ENCODE peak calls at places on chromosomes 11 and 22, in seven cellular contexts. One of them, this sample, is unnamed.

GRCh38 chr11:122365545-122366380 is 249.7 kb upstream of the BLID start:
- DNase-seq in Caco-2: no peak
- DNase-seq in lower leg skin: no peak
- DNase-seq in OCI-LY7: no peak
- DNase-seq in fibroblast of lung: no peak
- DNase-seq in epithelial cell of esophagus: no peak
- DNase-seq in cardiac fibroblast: peak
- DNase-seq in this sample: no peak

GRCh38 chr11:46253258-46254134 is 24.0 kb upstream of the CREB3L1 start:
- DNase-seq in epithelial cell of esophagus: no peak
- DNase-seq in cardiac fibroblast: no peak
- DNase-seq in lower leg skin: no peak
- DNase-seq in fibroblast of lung: no peak
- DNase-seq in Caco-2: no peak
- DNase-seq in OCI-LY7: no peak
- DNase-seq in this sample: no peak

GRCh38 chr11:11842426-11843008 is 745 bp downstream of the USP47 start:
- DNase-seq in cardiac fibroblast: peak
- DNase-seq in OCI-LY7: peak
- DNase-seq in lower leg skin: peak
- DNase-seq in epithelial cell of esophagus: peak
- DNase-seq in fibroblast of lung: peak
- DNase-seq in Caco-2: peak
- DNase-seq in this sample: peak

GRCh38 chr22:48745842-48746788 is 1081.6 kb downstream of the BRD1 start:
- DNase-seq in cardiac fibroblast: no peak
- DNase-seq in Caco-2: no peak
- DNase-seq in epithelial cell of esophagus: no peak
- DNase-seq in OCI-LY7: no peak
- DNase-seq in lower leg skin: peak
- DNase-seq in fibroblast of lung: no peak
- DNase-seq in this sample: no peak

GRCh38 chr11:113546757-113547507 is 71.7 kb upstream of the DRD2 start:
- DNase-seq in cardiac fibroblast: peak
- DNase-seq in fibroblast of lung: peak
- DNase-seq in Caco-2: no peak
- DNase-seq in epithelial cell of esophagus: peak
- DNase-seq in OCI-LY7: no peak
- DNase-seq in lower leg skin: no peak
- DNase-seq in this sample: no peak

GRCh38 chr11:126341760-126342161 is 13.7 kb upstream of the ST3GAL4 start:
- DNase-seq in Caco-2: no peak
- DNase-seq in OCI-LY7: no peak
- DNase-seq in lower leg skin: no peak
- DNase-seq in fibroblast of lung: peak
- DNase-seq in cardiac fibroblast: peak
- DNase-seq in epithelial cell of esophagus: peak
- DNase-seq in this sample: no peak

GRCh38 chr11:68673991-68674390 is 10.4 kb upstream of the GAL start:
- DNase-seq in epithelial cell of esophagus: no peak
- DNase-seq in fibroblast of lung: no peak
- DNase-seq in lower leg skin: no peak
- DNase-seq in Caco-2: no peak
- DNase-seq in cardiac fibroblast: no peak
- DNase-seq in OCI-LY7: no peak
- DNase-seq in this sample: no peak

GRCh38 chr11:8658210-8658968 is 24.1 kb downstream of the TRIM66 start:
- DNase-seq in epithelial cell of esophagus: no peak
- DNase-seq in lower leg skin: no peak
- DNase-seq in cardiac fibroblast: peak
- DNase-seq in Caco-2: no peak
- DNase-seq in OCI-LY7: no peak
- DNase-seq in fibroblast of lung: no peak
- DNase-seq in this sample: no peak

GRCh38 chr22:49164773-49165320 is 662.8 kb downstream of the BRD1 start:
- DNase-seq in cardiac fibroblast: no peak
- DNase-seq in lower leg skin: no peak
- DNase-seq in epithelial cell of esophagus: no peak
- DNase-seq in OCI-LY7: no peak
- DNase-seq in Caco-2: no peak
- DNase-seq in fibroblast of lung: no peak
- DNase-seq in this sample: no peak

GRCh38 chr22:30226192-30226832 is 20.2 kb downstream of the LIF start:
- DNase-seq in OCI-LY7: no peak
- DNase-seq in Caco-2: no peak
- DNase-seq in cardiac fibroblast: no peak
- DNase-seq in fibroblast of lung: peak
- DNase-seq in epithelial cell of esophagus: peak
- DNase-seq in lower leg skin: no peak
- DNase-seq in this sample: no peak

GRCh38 chr22:49659281-49659923 is 168.3 kb downstream of the BRD1 start:
- DNase-seq in fibroblast of lung: no peak
- DNase-seq in OCI-LY7: no peak
- DNase-seq in lower leg skin: no peak
- DNase-seq in Caco-2: no peak
- DNase-seq in epithelial cell of esophagus: no peak
- DNase-seq in cardiac fibroblast: no peak
- DNase-seq in this sample: no peak

GRCh38 chr11:124070906-124071621 is 29.9 kb upstream of the OR10G7 start:
- DNase-seq in fibroblast of lung: peak
- DNase-seq in OCI-LY7: peak
- DNase-seq in epithelial cell of esophagus: peak
- DNase-seq in Caco-2: peak
- DNase-seq in lower leg skin: peak
- DNase-seq in cardiac fibroblast: peak
- DNase-seq in this sample: peak

GRCh38 chr11:100009728-100010127 is 677.4 kb upstream of the ARHGAP42 start:
- DNase-seq in cardiac fibroblast: no peak
- DNase-seq in lower leg skin: no peak
- DNase-seq in OCI-LY7: no peak
- DNase-seq in Caco-2: no peak
- DNase-seq in epithelial cell of esophagus: no peak
- DNase-seq in fibroblast of lung: no peak
- DNase-seq in this sample: no peak

GRCh38 chr22:46744581-46744980 is 6.5 kb upstream of the CERK start:
- DNase-seq in Caco-2: peak
- DNase-seq in fibroblast of lung: no peak
- DNase-seq in cardiac fibroblast: no peak
- DNase-seq in epithelial cell of esophagus: no peak
- DNase-seq in OCI-LY7: no peak
- DNase-seq in lower leg skin: no peak
- DNase-seq in this sample: no peak

GRCh38 chr11:70928854-70929598 is 323.4 kb downstream of the SHANK2 start:
- DNase-seq in lower leg skin: no peak
- DNase-seq in cardiac fibroblast: no peak
- DNase-seq in OCI-LY7: no peak
- DNase-seq in Caco-2: no peak
- DNase-seq in epithelial cell of esophagus: no peak
- DNase-seq in fibroblast of lung: no peak
- DNase-seq in this sample: no peak

GRCh38 chr22:49921508-49922278 is 3.3 kb downstream of the CRELD2 start:
- DNase-seq in cardiac fibroblast: no peak
- DNase-seq in epithelial cell of esophagus: no peak
- DNase-seq in OCI-LY7: no peak
- DNase-seq in Caco-2: no peak
- DNase-seq in lower leg skin: no peak
- DNase-seq in fibroblast of lung: no peak
- DNase-seq in this sample: no peak

GRCh38 chr11:123800041-123800440 is 6.1 kb downstream of the OR6M1 start:
- DNase-seq in epithelial cell of esophagus: no peak
- DNase-seq in OCI-LY7: no peak
- DNase-seq in Caco-2: no peak
- DNase-seq in fibroblast of lung: no peak
- DNase-seq in cardiac fibroblast: no peak
- DNase-seq in lower leg skin: no peak
- DNase-seq in this sample: no peak

DNA sequence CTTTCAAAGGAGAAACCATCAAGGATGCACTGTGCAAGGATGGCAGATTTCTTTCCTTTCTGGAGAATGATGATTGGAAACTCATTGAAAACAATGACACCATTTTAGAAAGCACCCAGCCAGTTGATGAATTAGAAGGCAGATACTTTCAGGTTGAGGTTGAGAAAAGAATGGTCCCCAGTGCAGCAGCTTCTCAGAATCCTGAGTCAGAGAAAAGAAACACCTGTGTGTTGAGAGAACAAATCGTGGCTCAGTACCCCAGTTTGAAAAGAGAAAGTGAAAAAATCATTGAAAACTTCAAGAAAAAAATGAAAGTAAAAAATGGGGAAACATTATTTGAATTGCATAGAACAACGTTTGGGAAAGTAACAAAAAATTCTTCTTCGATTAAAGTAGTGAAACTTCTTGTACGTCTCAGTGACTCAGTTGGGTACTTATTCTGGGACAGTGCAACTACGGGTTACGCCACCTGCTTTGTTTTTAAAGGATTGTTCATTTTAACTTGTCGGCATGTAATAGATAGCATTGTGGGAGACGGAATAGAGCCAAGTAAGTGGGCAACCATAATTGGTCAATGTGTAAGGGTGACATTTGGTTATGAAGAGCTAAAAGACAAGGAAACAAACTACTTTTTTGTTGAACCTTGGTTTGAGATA is 9.8 kb downstream of the FAM111A start:
- DNase-seq in lower leg skin: no peak
- DNase-seq in OCI-LY7: no peak
- DNase-seq in fibroblast of lung: no peak
- DNase-seq in cardiac fibroblast: no peak
- DNase-seq in Caco-2: no peak
- DNase-seq in epithelial cell of esophagus: no peak
- DNase-seq in this sample: peak
- H3K4me3 ChIP-seq in lower leg skin: no peak
- H3K4me3 ChIP-seq in OCI-LY7: no peak
- H3K4me3 ChIP-seq in fibroblast of lung: no peak
- H3K4me3 ChIP-seq in cardiac fibroblast: no peak
- H3K4me3 ChIP-seq in Caco-2: no peak
- H3K4me3 ChIP-seq in epithelial cell of esophagus: no peak
- H3K4me3 ChIP-seq in this sample: peak

GRCh38 chr22:21816787-21817496 is 50.5 kb downstream of the MAPK1 start:
- DNase-seq in fibroblast of lung: peak
- DNase-seq in epithelial cell of esophagus: peak
- DNase-seq in lower leg skin: no peak
- DNase-seq in cardiac fibroblast: peak
- DNase-seq in Caco-2: no peak
- DNase-seq in OCI-LY7: peak
- DNase-seq in this sample: peak
- TF ChIP-seq CTCF in fibroblast of lung: no peak
- TF ChIP-seq CTCF in epithelial cell of esophagus: no peak
- TF ChIP-seq CTCF in lower leg skin: no peak
- TF ChIP-seq CTCF in cardiac fibroblast: no peak
- TF ChIP-seq CTCF in Caco-2: no peak
- TF ChIP-seq CTCF in OCI-LY7: no peak
- TF ChIP-seq CTCF in this sample: no peak

DNA sequence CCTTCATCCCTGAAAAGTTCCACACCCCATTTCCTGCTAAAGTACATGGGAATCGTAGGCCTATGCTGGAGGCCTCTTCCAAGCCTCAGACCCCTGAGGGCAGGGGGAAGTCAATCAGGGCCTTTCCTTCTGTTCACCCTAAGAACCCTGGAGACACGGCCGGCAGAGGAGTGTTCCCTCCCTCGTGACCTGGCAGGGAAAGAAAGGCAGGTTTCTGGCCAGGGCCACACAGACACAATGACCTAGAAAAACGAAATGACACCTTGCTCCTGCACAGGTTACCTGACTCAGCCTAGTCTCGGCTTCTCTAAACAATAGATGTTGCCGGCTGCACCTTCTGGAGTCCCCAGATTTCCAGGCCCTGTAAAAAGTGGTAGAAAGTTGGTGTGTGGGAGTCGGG is 60.6 kb upstream of the CADM1 start:
- DNase-seq in OCI-LY7: no peak
- DNase-seq in Caco-2: no peak
- DNase-seq in lower leg skin: no peak
- DNase-seq in epithelial cell of esophagus: no peak
- DNase-seq in cardiac fibroblast: no peak
- DNase-seq in fibroblast of lung: no peak
- DNase-seq in this sample: no peak
- H3K4me3 ChIP-seq in OCI-LY7: no peak
- H3K4me3 ChIP-seq in Caco-2: no peak
- H3K4me3 ChIP-seq in lower leg skin: no peak
- H3K4me3 ChIP-seq in epithelial cell of esophagus: no peak
- H3K4me3 ChIP-seq in cardiac fibroblast: no peak
- H3K4me3 ChIP-seq in fibroblast of lung: no peak
- H3K4me3 ChIP-seq in this sample: no peak

GRCh38 chr11:111917788-111918187 is 925 bp upstream of the C11orf52 start:
- DNase-seq in epithelial cell of esophagus: no peak
- DNase-seq in fibroblast of lung: no peak
- DNase-seq in cardiac fibroblast: no peak
- DNase-seq in Caco-2: no peak
- DNase-seq in OCI-LY7: no peak
- DNase-seq in lower leg skin: no peak
- DNase-seq in this sample: no peak

GRCh38 chr11:111920908-111921307 is 2.2 kb downstream of the C11orf52 start:
- DNase-seq in cardiac fibroblast: no peak
- DNase-seq in epithelial cell of esophagus: no peak
- DNase-seq in fibroblast of lung: no peak
- DNase-seq in lower leg skin: no peak
- DNase-seq in OCI-LY7: no peak
- DNase-seq in Caco-2: no peak
- DNase-seq in this sample: no peak

GRCh38 chr11:111916768-111917167 is 1.9 kb upstream of the C11orf52 start:
- DNase-seq in lower leg skin: no peak
- DNase-seq in fibroblast of lung: no peak
- DNase-seq in OCI-LY7: no peak
- DNase-seq in Caco-2: no peak
- DNase-seq in epithelial cell of esophagus: no peak
- DNase-seq in cardiac fibroblast: no peak
- DNase-seq in this sample: no peak

GRCh38 chr11:111917312-111917711 is 1.4 kb upstream of the C11orf52 start:
- DNase-seq in Caco-2: no peak
- DNase-seq in fibroblast of lung: no peak
- DNase-seq in epithelial cell of esophagus: no peak
- DNase-seq in lower leg skin: no peak
- DNase-seq in OCI-LY7: no peak
- DNase-seq in cardiac fibroblast: no peak
- DNase-seq in this sample: no peak

GRCh38 chr11:111918390-111919256 is at the start of gene C11orf52:
- DNase-seq in fibroblast of lung: peak
- DNase-seq in OCI-LY7: no peak
- DNase-seq in epithelial cell of esophagus: peak
- DNase-seq in Caco-2: peak
- DNase-seq in lower leg skin: no peak
- DNase-seq in cardiac fibroblast: peak
- DNase-seq in this sample: no peak
- TF ChIP-seq CTCF in fibroblast of lung: no peak
- TF ChIP-seq CTCF in OCI-LY7: no peak
- TF ChIP-seq CTCF in epithelial cell of esophagus: peak
- TF ChIP-seq CTCF in Caco-2: peak
- TF ChIP-seq CTCF in lower leg skin: no peak
- TF ChIP-seq CTCF in cardiac fibroblast: no peak
- TF ChIP-seq CTCF in this sample: no peak

This sample was measured in GM12865.